ENCODE peak calls at places on chromosome 20, in nine cellular contexts. R is A549, M is left ventricle myocardium inferior, A is cardiac muscle cell, C is AG04450, E is astrocyte, H is heart left ventricle, F is ascending aorta, P is PC-3. O is an unnamed sample.
A peak's percentile ranks its signal among the peaks of the same experiment; 100 is the strongest.

GRCh38 chr20:62973033-62973745 is 20.7 kb downstream of the SLC17A9 start:
- DNase-seq in R (no peak), M (no peak), A (no peak), C (no peak), E (no peak), H (no peak), F (no peak), P (no peak), O (no peak)

GRCh38 chr20:49804364-49804763 is 8.3 kb upstream of the SLC9A8 start:
- DNase-seq in R (no peak), M (no peak), A (no peak), C (no peak), E (no peak), H (no peak), F (no peak), P (no peak), O (no peak)

GRCh38 chr20:3808141-3808479 is 12.0 kb downstream of the CDC25B start:
- DNase-seq in R (peak; percentile 99), M (peak; percentile 80), A (peak; percentile 91), C (peak; percentile 92), E (peak; percentile 89), H (peak; percentile 80), F (peak; percentile 74), P (peak; percentile 98), O (no peak)

GRCh38 chr20:62549029-62549428 is 73.2 kb upstream of the GATA5 start:
- DNase-seq in R (no peak), M (no peak), A (no peak), C (no peak), E (no peak), H (no peak), F (no peak), P (no peak), O (no peak)

GRCh38 chr20:19598117-19598516 is 159.9 kb upstream of the RIN2 start:
- DNase-seq in R (no peak), M (no peak), A (no peak), C (no peak), E (no peak), H (no peak), F (no peak), P (no peak), O (no peak)

GRCh38 chr20:62820962-62821725 is 4.3 kb downstream of the COL9A3 start:
- DNase-seq in R (no peak), M (no peak), A (no peak), C (no peak), E (no peak), H (no peak), F (no peak), P (no peak), O (no peak)

GRCh38 chr20:47678536-47678935 is 106.7 kb downstream of the SULF2 start:
- DNase-seq in R (no peak), M (no peak), A (no peak), C (no peak), E (no peak), H (no peak), F (no peak), P (no peak), O (no peak)

GRCh38 chr20:51136326-51136725 is 113.4 kb upstream of the KCNG1 start:
- DNase-seq in R (no peak), M (no peak), A (no peak), C (no peak), E (no peak), H (no peak), F (no peak), P (peak; percentile 38), O (no peak)

GRCh38 chr20:50467618-50468373 is 42.4 kb upstream of the PTPN1 start:
- DNase-seq in R (peak; percentile 75), M (no peak), A (peak; percentile 71), C (no peak), E (peak; percentile 29), H (no peak), F (no peak), P (peak; percentile 60), O (no peak)

GRCh38 chr20:45111285-45111684 is 3.7 kb downstream of the WFDC5 start:
- DNase-seq in R (no peak), M (no peak), A (no peak), C (no peak), E (no peak), H (no peak), F (no peak), P (no peak), O (no peak)

GRCh38 chr20:44095831-44096230 is 91.2 kb downstream of the JPH2 start:
- DNase-seq in R (no peak), M (no peak), A (no peak), C (no peak), E (no peak), H (no peak), F (no peak), P (no peak), O (no peak)

GRCh38 chr20:37351689-37352610 is 6.0 kb downstream of the SRC start:
- DNase-seq in R (no peak), M (no peak), A (no peak), C (no peak), E (no peak), H (no peak), F (no peak), P (no peak), O (no peak)

GRCh38 chr20:37411408-37412306 is 65.7 kb downstream of the SRC start:
- DNase-seq in R (no peak), M (no peak), A (peak; percentile 15), C (no peak), E (no peak), H (no peak), F (no peak), P (no peak), O (no peak)

GRCh38 chr20:52943185-52943841 is 28.8 kb upstream of the TSHZ2 start:
- DNase-seq in R (no peak), M (no peak), A (peak; percentile 84), C (no peak), E (peak; percentile 48), H (no peak), F (no peak), P (peak; percentile 12), O (no peak)

GRCh38 chr20:11553603-11554002 is 364.1 kb upstream of the BTBD3 start:
- DNase-seq in R (peak; percentile 29), M (no peak), A (peak; percentile 29), C (no peak), E (no peak), H (no peak), F (no peak), P (peak; percentile 54), O (no peak)

GRCh38 chr20:47205577-47206123 is 150.8 kb downstream of the ZMYND8 start:
- DNase-seq in R (peak; percentile 74), M (peak; percentile 79), A (peak; percentile 87), C (peak; percentile 59), E (peak; percentile 68), H (peak; percentile 84), F (no peak), P (peak; percentile 97), O (peak; percentile 27)

GRCh38 chr20:31440012-31440659 is at the start of gene DEFB123:
- DNase-seq in R (no peak), M (no peak), A (no peak), C (no peak), E (no peak), H (no peak), F (no peak), P (no peak), O (no peak)
- TF ChIP-seq CTCF in R (peak; percentile 24), M (no peak), A (no peak), C (peak; percentile 7), E (no peak), H (no peak), F (no peak), P (peak; percentile 54), O (no peak)

GRCh38 chr20:387520-387919 is 7.0 kb downstream of the TRIB3 start:
- DNase-seq in R (no peak), M (no peak), A (no peak), C (no peak), E (no peak), H (no peak), F (no peak), P (no peak), O (no peak)
- H3K27ac ChIP-seq in R (no peak overlapping the region), M (no peak overlapping the region), A (no peak overlapping the region), C (no peak overlapping the region), E (no peak overlapping the region), H (no peak overlapping the region), F (no peak overlapping the region), P (no peak overlapping the region), O (no peak overlapping the region)

GRCh38 chr20:60812561-60812960 is 439.5 kb upstream of the CDH4 start:
- DNase-seq in R (no peak), M (no peak), A (no peak), C (no peak), E (no peak), H (no peak), F (no peak), P (no peak), O (no peak)

GRCh38 chr20:60810561-60810960 is 441.5 kb upstream of the CDH4 start:
- DNase-seq in R (no peak), M (no peak), A (no peak), C (no peak), E (no peak), H (no peak), F (no peak), P (no peak), O (no peak)

GRCh38 chr20:60816901-60817300 is 435.2 kb upstream of the CDH4 start:
- DNase-seq in R (no peak), M (no peak), A (no peak), C (no peak), E (no peak), H (no peak), F (no peak), P (no peak), O (no peak)

GRCh38 chr20:60815656-60816055 is 436.4 kb upstream of the CDH4 start:
- DNase-seq in R (no peak), M (no peak), A (no peak), C (no peak), E (no peak), H (no peak), F (no peak), P (no peak), O (no peak)

DNA sequence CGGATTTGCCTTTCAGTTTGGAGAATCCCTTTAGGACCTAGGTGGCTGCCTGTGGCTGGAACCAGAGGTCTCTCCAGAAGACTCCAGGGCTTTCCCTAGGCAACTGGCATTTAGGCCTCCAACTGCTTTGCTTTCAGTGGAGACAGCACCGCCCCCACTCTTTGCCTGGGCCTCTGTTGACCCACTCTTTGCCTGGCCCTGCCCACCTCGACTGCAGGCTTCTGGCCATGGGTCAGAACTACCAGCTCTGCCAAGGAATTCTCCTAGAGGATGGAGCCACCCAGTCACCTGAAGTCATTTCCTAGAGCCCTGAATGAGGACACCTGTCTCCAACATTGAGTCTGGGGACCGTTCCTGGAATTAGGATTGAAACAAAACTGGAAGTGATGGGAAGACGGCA is 439.0 kb upstream of the CDH4 start:
- DNase-seq in R (no peak), M (no peak), A (no peak), C (no peak), E (no peak), H (no peak), F (no peak), P (no peak), O (no peak)
- H3K9me3 ChIP-seq in R (no peaks in the 10 kb centered on the region), M (peaks cover 4% of the 10 kb centered on the region), A (no peaks in the 10 kb centered on the region), C (peaks cover 1% of the 10 kb centered on the region), E (no peaks in the 10 kb centered on the region), H (no peaks in the 10 kb centered on the region), F (no peaks in the 10 kb centered on the region), P (peaks cover 21% of the 10 kb centered on the region), O (no peaks in the 10 kb centered on the region)

DNA sequence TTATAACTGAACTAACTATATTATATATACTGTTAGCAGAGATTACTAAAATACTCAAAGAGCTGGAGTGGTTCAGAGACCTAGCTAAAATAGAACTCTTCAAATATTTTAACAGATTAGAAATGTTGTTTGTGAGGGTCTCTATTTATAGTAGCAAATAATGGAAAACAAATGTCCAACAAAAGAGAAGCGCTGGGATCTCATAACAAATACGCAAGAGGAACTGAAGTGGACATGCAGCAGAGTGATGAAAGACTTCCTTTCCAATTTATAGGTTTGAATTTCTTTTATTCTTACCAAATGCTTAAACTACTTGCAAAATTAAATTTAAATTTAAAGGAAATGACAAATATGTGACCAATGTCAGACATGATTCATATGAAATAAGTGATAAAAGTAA is 49.9 kb downstream of the PIGU start:
- DNase-seq in R (no peak), M (no peak), A (no peak), C (no peak), E (no peak), H (no peak), F (no peak), P (no peak), O (no peak)
- TF ChIP-seq CTCF in R (no peak), M (no peak), A (no peak), C (no peak), E (no peak), H (no peak), F (no peak), P (no peak), O (no peak)